ENCODE peak calls at places on chromosomes 16 and 17, in six cellular contexts. One of them, this sample, is unnamed.

GRCh38 chr17:80124351-80124981 is 22.5 kb downstream of the EIF4A3 start:
- DNase-seq in WERI-Rb-1: peak; percentile 94
- DNase-seq in thoracic aorta: no peak
- DNase-seq in right lobe of liver: no peak
- DNase-seq in MG63: no peak
- DNase-seq in pancreas: peak; percentile 34
- DNase-seq in this sample: no peak

GRCh38 chr17:34740516-34740915 is 161.1 kb downstream of the TMEM132E start:
- DNase-seq in MG63: no peak
- DNase-seq in WERI-Rb-1: no peak
- DNase-seq in right lobe of liver: no peak
- DNase-seq in thoracic aorta: no peak
- DNase-seq in pancreas: no peak
- DNase-seq in this sample: no peak

GRCh38 chr16:3292604-3293003 is 9.3 kb downstream of the ZNF263 start:
- DNase-seq in thoracic aorta: no peak
- DNase-seq in MG63: peak; percentile 45
- DNase-seq in right lobe of liver: no peak
- DNase-seq in WERI-Rb-1: no peak
- DNase-seq in pancreas: no peak
- DNase-seq in this sample: no peak

GRCh38 chr17:64099543-64099942 is 30.4 kb downstream of the ERN1 start:
- DNase-seq in thoracic aorta: no peak
- DNase-seq in pancreas: no peak
- DNase-seq in right lobe of liver: no peak
- DNase-seq in MG63: no peak
- DNase-seq in WERI-Rb-1: peak; percentile 67
- DNase-seq in this sample: no peak

GRCh38 chr16:68065716-68066305 is 19.4 kb upstream of the NFATC3 start:
- DNase-seq in WERI-Rb-1: no peak
- DNase-seq in MG63: no peak
- DNase-seq in right lobe of liver: no peak
- DNase-seq in pancreas: no peak
- DNase-seq in thoracic aorta: no peak
- DNase-seq in this sample: no peak

GRCh38 chr17:32426894-32427293 is 17.4 kb upstream of the PSMD11 start:
- DNase-seq in thoracic aorta: no peak
- DNase-seq in MG63: no peak
- DNase-seq in pancreas: no peak
- DNase-seq in WERI-Rb-1: no peak
- DNase-seq in right lobe of liver: no peak
- DNase-seq in this sample: no peak

GRCh38 chr16:84284168-84284722 is 10.4 kb upstream of the WFDC1 start:
- DNase-seq in MG63: no peak
- DNase-seq in WERI-Rb-1: peak; percentile 66
- DNase-seq in right lobe of liver: no peak
- DNase-seq in pancreas: no peak
- DNase-seq in thoracic aorta: no peak
- DNase-seq in this sample: no peak

GRCh38 chr17:59844884-59845594 is 47.7 kb downstream of the TUBD1 start:
- DNase-seq in MG63: no peak
- DNase-seq in thoracic aorta: no peak
- DNase-seq in right lobe of liver: no peak
- DNase-seq in WERI-Rb-1: no peak
- DNase-seq in pancreas: no peak
- DNase-seq in this sample: no peak

GRCh38 chr17:50122945-50123344 is 7.0 kb downstream of the SAMD14 start:
- DNase-seq in thoracic aorta: no peak
- DNase-seq in MG63: no peak
- DNase-seq in right lobe of liver: no peak
- DNase-seq in pancreas: no peak
- DNase-seq in WERI-Rb-1: no peak
- DNase-seq in this sample: no peak

GRCh38 chr17:17067277-17067676 is 25.0 kb downstream of the MPRIP start:
- DNase-seq in pancreas: no peak
- DNase-seq in WERI-Rb-1: no peak
- DNase-seq in thoracic aorta: no peak
- DNase-seq in MG63: no peak
- DNase-seq in right lobe of liver: no peak
- DNase-seq in this sample: no peak

GRCh38 chr17:34811561-34811960 is 149.7 kb downstream of the CCT6B start:
- DNase-seq in MG63: no peak
- DNase-seq in pancreas: no peak
- DNase-seq in thoracic aorta: no peak
- DNase-seq in right lobe of liver: no peak
- DNase-seq in WERI-Rb-1: no peak
- DNase-seq in this sample: no peak

GRCh38 chr17:37643829-37644228 is 583 bp upstream of the DDX52 start:
- DNase-seq in thoracic aorta: no peak
- DNase-seq in right lobe of liver: no peak
- DNase-seq in pancreas: no peak
- DNase-seq in WERI-Rb-1: no peak
- DNase-seq in MG63: no peak
- DNase-seq in this sample: no peak

GRCh38 chr17:72945468-72945867 is 147.0 kb downstream of the SLC39A11 start:
- DNase-seq in right lobe of liver: no peak
- DNase-seq in pancreas: no peak
- DNase-seq in WERI-Rb-1: no peak
- DNase-seq in thoracic aorta: no peak
- DNase-seq in MG63: no peak
- DNase-seq in this sample: no peak

GRCh38 chr16:52539197-52539596 is 7.7 kb downstream of the TOX3 start:
- DNase-seq in WERI-Rb-1: no peak
- DNase-seq in pancreas: no peak
- DNase-seq in MG63: no peak
- DNase-seq in right lobe of liver: no peak
- DNase-seq in thoracic aorta: no peak
- DNase-seq in this sample: no peak

GRCh38 chr17:39607851-39608130 is at the start of gene NEUROD2:
- DNase-seq in pancreas: peak; percentile 1
- DNase-seq in MG63: no peak
- DNase-seq in thoracic aorta: no peak
- DNase-seq in right lobe of liver: no peak
- DNase-seq in WERI-Rb-1: no peak
- DNase-seq in this sample: no peak

GRCh38 chr17:75647061-75647460 is 13.8 kb downstream of the SMIM5 start:
- DNase-seq in WERI-Rb-1: no peak
- DNase-seq in right lobe of liver: no peak
- DNase-seq in MG63: no peak
- DNase-seq in pancreas: no peak
- DNase-seq in thoracic aorta: no peak
- DNase-seq in this sample: no peak

GRCh38 chr16:64738321-64738960 is 383.4 kb downstream of the CDH11 start:
- DNase-seq in WERI-Rb-1: no peak
- DNase-seq in right lobe of liver: no peak
- DNase-seq in thoracic aorta: no peak
- DNase-seq in MG63: no peak
- DNase-seq in pancreas: no peak
- DNase-seq in this sample: no peak

GRCh38 chr17:1488826-1489275 is 3.6 kb downstream of the MYO1C start:
- DNase-seq in thoracic aorta: no peak
- DNase-seq in right lobe of liver: no peak
- DNase-seq in MG63: no peak
- DNase-seq in WERI-Rb-1: no peak
- DNase-seq in pancreas: no peak
- DNase-seq in this sample: no peak

GRCh38 chr16:30720086-30720485 is 21.1 kb downstream of the SRCAP start:
- DNase-seq in MG63: no peak
- DNase-seq in pancreas: no peak
- DNase-seq in thoracic aorta: no peak
- DNase-seq in WERI-Rb-1: no peak
- DNase-seq in right lobe of liver: no peak
- DNase-seq in this sample: no peak

GRCh38 chr17:9226794-9227135 is 205.5 kb downstream of the NTN1 start:
- DNase-seq in thoracic aorta: no peak
- DNase-seq in MG63: no peak
- DNase-seq in right lobe of liver: peak; percentile 15
- DNase-seq in pancreas: no peak
- DNase-seq in WERI-Rb-1: no peak
- DNase-seq in this sample: peak; percentile 48

GRCh38 chr17:61005358-61005757 is 327.7 kb downstream of the BCAS3 start:
- DNase-seq in right lobe of liver: peak; percentile 25
- DNase-seq in MG63: no peak
- DNase-seq in thoracic aorta: no peak
- DNase-seq in WERI-Rb-1: no peak
- DNase-seq in pancreas: no peak
- DNase-seq in this sample: no peak

GRCh38 chr16:50668368-50669008 is 12.6 kb downstream of the SNX20 start:
- DNase-seq in WERI-Rb-1: no peak
- DNase-seq in MG63: no peak
- DNase-seq in thoracic aorta: no peak
- DNase-seq in pancreas: no peak
- DNase-seq in right lobe of liver: no peak
- DNase-seq in this sample: no peak

GRCh38 chr16:70703041-70703834 is 17.4 kb upstream of the MTSS2 start:
- DNase-seq in pancreas: no peak
- DNase-seq in right lobe of liver: no peak
- DNase-seq in thoracic aorta: peak; percentile 58
- DNase-seq in MG63: peak; percentile 80
- DNase-seq in WERI-Rb-1: peak; percentile 71
- DNase-seq in this sample: no peak

GRCh38 chr16:35569413-35569812 is 2110.0 kb downstream of the TP53TG3F start:
- DNase-seq in pancreas: no peak
- DNase-seq in WERI-Rb-1: no peak
- DNase-seq in thoracic aorta: no peak
- DNase-seq in MG63: no peak
- DNase-seq in right lobe of liver: no peak
- DNase-seq in this sample: no peak
- H3K9me3 ChIP-seq in pancreas: no peaks in the 10 kb centered on the region
- H3K9me3 ChIP-seq in WERI-Rb-1: no peaks in the 10 kb centered on the region
- H3K9me3 ChIP-seq in thoracic aorta: no peaks in the 10 kb centered on the region
- H3K9me3 ChIP-seq in MG63: no peaks in the 10 kb centered on the region
- H3K9me3 ChIP-seq in right lobe of liver: no peaks in the 10 kb centered on the region
- H3K9me3 ChIP-seq in this sample: peaks cover 4% of the 10 kb centered on the region

GRCh38 chr17:26809033-26809432 is 484.9 kb upstream of the WSB1 start:
- DNase-seq in MG63: no peak
- DNase-seq in right lobe of liver: no peak
- DNase-seq in thoracic aorta: no peak
- DNase-seq in WERI-Rb-1: no peak
- DNase-seq in pancreas: no peak
- DNase-seq in this sample: no peak

DNA sequence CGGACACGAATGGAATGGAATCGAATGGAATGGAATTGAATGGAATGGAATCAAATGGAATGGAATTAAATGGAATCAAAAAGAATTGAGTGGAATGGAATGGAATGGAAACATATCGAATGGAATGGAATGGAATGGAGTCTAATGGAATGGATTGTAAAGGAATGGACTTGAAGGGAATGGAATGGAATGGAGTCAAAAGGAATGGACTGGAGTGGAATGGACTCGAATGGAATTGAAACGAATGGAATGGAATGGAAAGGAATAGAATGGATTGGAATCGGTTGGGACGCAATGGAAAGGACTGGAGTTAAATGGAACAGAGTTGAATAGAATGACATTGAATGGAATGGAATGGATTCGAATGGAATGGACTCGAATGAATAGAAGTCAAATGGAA is 486.9 kb upstream of the WSB1 start:
- DNase-seq in WERI-Rb-1: no peak
- DNase-seq in pancreas: no peak
- DNase-seq in right lobe of liver: no peak
- DNase-seq in MG63: no peak
- DNase-seq in thoracic aorta: no peak
- DNase-seq in this sample: no peak
- H3K9me3 ChIP-seq in WERI-Rb-1: peaks cover 29% of the 10 kb centered on the region
- H3K9me3 ChIP-seq in pancreas: no peaks in the 10 kb centered on the region
- H3K9me3 ChIP-seq in right lobe of liver: no peaks in the 10 kb centered on the region
- H3K9me3 ChIP-seq in MG63: peaks cover 46% of the 10 kb centered on the region
- H3K9me3 ChIP-seq in thoracic aorta: peaks cover 11% of the 10 kb centered on the region
- H3K9me3 ChIP-seq in this sample: no peaks in the 10 kb centered on the region

GRCh38 chr17:22695228-22695619 is 1002.9 kb downstream of the KCNJ18 start:
- DNase-seq in MG63: no peak
- DNase-seq in right lobe of liver: no peak
- DNase-seq in WERI-Rb-1: no peak
- DNase-seq in pancreas: no peak
- DNase-seq in thoracic aorta: no peak
- DNase-seq in this sample: no peak
- H3K9me3 ChIP-seq in MG63: no peaks in the 10 kb centered on the region
- H3K9me3 ChIP-seq in right lobe of liver: no peaks in the 10 kb centered on the region
- H3K9me3 ChIP-seq in WERI-Rb-1: no peaks in the 10 kb centered on the region
- H3K9me3 ChIP-seq in pancreas: no peaks in the 10 kb centered on the region
- H3K9me3 ChIP-seq in thoracic aorta: peaks cover 6% of the 10 kb centered on the region
- H3K9me3 ChIP-seq in this sample: no peaks in the 10 kb centered on the region

DNA sequence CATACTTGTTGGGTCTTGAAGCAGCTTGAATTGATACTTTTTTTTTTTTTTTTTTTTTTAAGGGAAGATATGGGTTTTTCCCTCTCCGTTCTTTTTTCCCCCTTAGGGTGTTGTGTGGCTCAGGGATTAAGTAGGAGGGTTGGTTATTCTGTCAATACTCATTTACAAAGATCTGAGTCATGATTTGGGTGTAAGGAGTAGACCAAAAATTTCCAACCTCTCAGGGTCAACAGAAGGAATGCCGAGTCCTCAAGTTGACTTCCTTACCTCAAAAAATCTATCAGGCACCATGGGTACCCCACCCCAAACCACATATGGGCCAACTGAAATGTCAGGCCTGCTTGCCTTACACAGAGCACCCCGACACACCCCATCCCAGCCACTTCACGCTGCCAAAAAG is 230.5 kb downstream of the CCDC182 start:
- DNase-seq in pancreas: no peak
- DNase-seq in MG63: no peak
- DNase-seq in thoracic aorta: no peak
- DNase-seq in WERI-Rb-1: no peak
- DNase-seq in right lobe of liver: no peak
- DNase-seq in this sample: no peak
- H3K9me3 ChIP-seq in pancreas: no peaks in the 10 kb centered on the region
- H3K9me3 ChIP-seq in MG63: no peaks in the 10 kb centered on the region
- H3K9me3 ChIP-seq in thoracic aorta: no peaks in the 10 kb centered on the region
- H3K9me3 ChIP-seq in WERI-Rb-1: no peaks in the 10 kb centered on the region
- H3K9me3 ChIP-seq in right lobe of liver: no peaks in the 10 kb centered on the region
- H3K9me3 ChIP-seq in this sample: no peaks in the 10 kb centered on the region

GRCh38 chr17:15882058-15882720 is 62.7 kb upstream of the ADORA2B start:
- DNase-seq in MG63: no peak
- DNase-seq in right lobe of liver: no peak
- DNase-seq in WERI-Rb-1: peak; percentile 30
- DNase-seq in pancreas: no peak
- DNase-seq in thoracic aorta: no peak
- DNase-seq in this sample: no peak
- H3K9me3 ChIP-seq in MG63: no peaks in the 10 kb centered on the region
- H3K9me3 ChIP-seq in right lobe of liver: no peaks in the 10 kb centered on the region
- H3K9me3 ChIP-seq in WERI-Rb-1: no peaks in the 10 kb centered on the region
- H3K9me3 ChIP-seq in pancreas: no peaks in the 10 kb centered on the region
- H3K9me3 ChIP-seq in thoracic aorta: no peaks in the 10 kb centered on the region
- H3K9me3 ChIP-seq in this sample: no peaks in the 10 kb centered on the region

DNA sequence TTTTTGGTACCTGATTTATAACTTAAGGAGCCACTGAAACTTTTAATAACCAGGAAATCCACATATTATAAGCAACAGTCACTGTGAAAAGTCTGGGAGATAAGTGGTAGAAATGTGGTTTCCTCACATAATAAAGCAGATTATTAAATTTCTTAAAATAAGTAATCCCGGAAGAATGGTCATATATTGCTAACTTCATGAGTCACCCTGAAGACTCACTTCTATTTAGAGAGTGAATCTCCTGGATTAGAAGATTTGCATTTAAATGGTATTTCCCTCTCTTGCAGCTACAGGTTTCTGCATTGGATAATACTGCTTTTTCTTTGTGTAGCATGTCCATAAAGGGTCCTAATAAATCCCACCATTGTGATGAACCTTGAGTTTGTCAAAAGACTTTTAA is 1286.8 kb upstream of the CDH8 start:
- DNase-seq in thoracic aorta: no peak
- DNase-seq in pancreas: no peak
- DNase-seq in right lobe of liver: no peak
- DNase-seq in WERI-Rb-1: no peak
- DNase-seq in MG63: no peak
- DNase-seq in this sample: no peak
- H3K9me3 ChIP-seq in thoracic aorta: no peaks in the 10 kb centered on the region
- H3K9me3 ChIP-seq in pancreas: no peaks in the 10 kb centered on the region
- H3K9me3 ChIP-seq in right lobe of liver: no peaks in the 10 kb centered on the region
- H3K9me3 ChIP-seq in WERI-Rb-1: no peaks in the 10 kb centered on the region
- H3K9me3 ChIP-seq in MG63: no peaks in the 10 kb centered on the region
- H3K9me3 ChIP-seq in this sample: no peaks in the 10 kb centered on the region

This sample was measured in T-helper 17 cell.